ENCODE peak calls at places on chromosomes 11 and 22, in five cellular contexts. I, H, A, Z and W are unnamed samples.

GRCh38 chr22:23836281-23836680 is 2.5 kb downstream of the DERL3 start:
- DNase-seq in I (no peak), H (no peak), A (peak), Z (no peak), W (no peak)

GRCh38 chr22:43136255-43136654 is 6.9 kb downstream of the MCAT start:
- DNase-seq in I (no peak), H (no peak), A (no peak), Z (peak), W (no peak)

GRCh38 chr11:106086850-106087249 is 9.4 kb downstream of the AASDHPPT start:
- DNase-seq in I (no peak), H (no peak), A (no peak), Z (peak), W (no peak)

GRCh38 chr11:18457435-18457834 is 1.8 kb downstream of the LDHAL6A start:
- DNase-seq in I (no peak), H (no peak), A (peak), Z (peak), W (peak)

GRCh38 chr22:45444168-45444567 is 30.7 kb downstream of the RIBC2 start:
- DNase-seq in I (no peak), H (no peak), A (no peak), Z (no peak), W (no peak)

GRCh38 chr11:8038393-8038792 is 42.6 kb upstream of the TUB start:
- DNase-seq in I (no peak), H (no peak), A (no peak), Z (no peak), W (no peak)

GRCh38 chr22:50151571-50152537 is 18.7 kb upstream of the PANX2 start:
- DNase-seq in I (no peak), H (no peak), A (no peak), Z (no peak), W (no peak)

GRCh38 chr11:120064341-120064740 is 73.6 kb downstream of the TRIM29 start:
- DNase-seq in I (no peak), H (no peak), A (no peak), Z (no peak), W (no peak)

GRCh38 chr22:49255741-49256318 is 571.8 kb downstream of the BRD1 start:
- DNase-seq in I (no peak), H (no peak), A (no peak), Z (no peak), W (no peak)

GRCh38 chr11:18564149-18564548 is 24.4 kb downstream of the UEVLD start:
- DNase-seq in I (no peak), H (no peak), A (no peak), Z (no peak), W (no peak)

GRCh38 chr11:122755409-122755808 is 82.9 kb upstream of the CRTAM start:
- DNase-seq in I (no peak), H (no peak), A (no peak), Z (no peak), W (no peak)

GRCh38 chr11:2928605-2929510 is at the start of gene PHLDA2:
- DNase-seq in I (no peak), H (no peak), A (no peak), Z (peak), W (peak)
- TF ChIP-seq POLR2A in I (peak), H (peak), A (peak), Z (peak), W (peak)

GRCh38 chr22:32203181-32204105 is 1.4 kb downstream of the RFPL2 start:
- DNase-seq in I (no peak), H (no peak), A (no peak), Z (no peak), W (no peak)
- TF ChIP-seq POLR2A in I (no peak), H (no peak), A (no peak), Z (no peak), W (no peak)

DNA sequence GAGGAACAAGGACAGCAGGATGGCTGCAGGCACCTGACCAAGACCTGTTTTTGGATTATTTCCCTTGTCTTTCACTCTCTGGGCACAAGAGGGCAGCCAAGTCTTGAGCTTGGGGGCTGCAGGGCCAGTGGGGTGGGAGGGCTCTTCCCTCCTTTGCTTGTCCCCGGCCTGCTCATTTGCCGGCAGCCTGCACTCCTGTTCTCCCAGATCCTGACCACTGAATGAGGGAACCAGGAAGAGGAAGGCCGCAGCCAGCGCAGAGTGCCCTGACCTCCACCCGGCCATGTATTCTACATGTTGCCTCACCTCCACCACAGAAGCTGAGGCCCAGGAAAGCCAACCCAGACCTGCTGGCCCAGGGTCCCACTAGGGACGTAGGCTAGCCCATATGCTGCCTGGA is 15.5 kb upstream of the NNMT start:
- DNase-seq in I (peak), H (no peak), A (no peak), Z (peak), W (peak)
- TF ChIP-seq POLR2A in I (no peak), H (no peak), A (no peak), Z (no peak), W (no peak)

GRCh38 chr22:29603358-29604191 is at the start of gene NF2:
- DNase-seq in I (peak), H (peak), A (peak), Z (peak), W (peak)
- TF ChIP-seq POLR2A in I (peak), H (peak), A (peak), Z (peak), W (peak)

GRCh38 chr11:76799061-76799804 is 16.1 kb downstream of the TSKU start:
- DNase-seq in I (peak), H (peak), A (peak), Z (peak), W (peak)
- TF ChIP-seq POLR2A in I (no peak), H (no peak), A (no peak), Z (no peak), W (peak)

DNA sequence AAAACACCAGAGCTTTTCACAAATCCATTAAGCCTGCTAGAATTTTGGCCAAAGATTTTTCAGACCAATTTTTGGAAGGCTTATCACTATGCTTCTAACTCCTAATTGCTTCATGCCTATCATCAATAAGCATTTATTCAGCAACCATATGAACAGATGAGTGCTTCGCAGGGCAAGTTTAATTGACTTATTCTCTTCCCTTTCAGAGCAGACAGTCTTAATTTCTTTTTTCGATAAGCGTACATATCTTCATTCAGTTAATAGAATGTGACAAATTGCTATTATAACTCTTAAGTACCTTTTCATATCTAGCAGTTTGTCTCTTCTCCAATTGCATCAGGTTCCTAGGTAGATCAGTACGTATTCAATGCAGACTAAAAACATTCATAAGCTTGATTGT is 298.4 kb upstream of the ANO5 start:
- DNase-seq in I (no peak), H (no peak), A (no peak), Z (no peak), W (no peak)
- TF ChIP-seq POLR2A in I (no peak), H (no peak), A (no peak), Z (no peak), W (no peak)